ENCODE peak calls at places on chromosomes 11 and 22, in ten cellular contexts. One of them, this sample, is unnamed.

GRCh38 chr22:39181356-39181755 is 28.9 kb upstream of the CBX7 start:
- DNase-seq in NCI-H460: no peak
- DNase-seq in substantia nigra: no peak
- DNase-seq in A549: no peak
- DNase-seq in lower lobe of right lung: no peak
- DNase-seq in PC-3: no peak
- DNase-seq in T-helper 2 cell: no peak
- DNase-seq in cardiac muscle cell: no peak
- DNase-seq in stimulated activated CD4-positive, alpha-beta T cell treated with anti-CD3 and anti-CD28 coated beads, Interleukin-12 subunit alpha, Interleukin-12 subunit beta, amount 100 ng/mL, for 4 hours: no peak
- DNase-seq in epithelial cell of esophagus: no peak
- DNase-seq in this sample: no peak

GRCh38 chr11:27254744-27255446 is 108.1 kb downstream of the CCDC34 start:
- DNase-seq in NCI-H460: no peak
- DNase-seq in substantia nigra: no peak
- DNase-seq in A549: no peak
- DNase-seq in lower lobe of right lung: no peak
- DNase-seq in PC-3: no peak
- DNase-seq in T-helper 2 cell: no peak
- DNase-seq in cardiac muscle cell: peak
- DNase-seq in stimulated activated CD4-positive, alpha-beta T cell treated with anti-CD3 and anti-CD28 coated beads, Interleukin-12 subunit alpha, Interleukin-12 subunit beta, amount 100 ng/mL, for 4 hours: no peak
- DNase-seq in epithelial cell of esophagus: peak
- DNase-seq in this sample: no peak

GRCh38 chr11:122741613-122742012 is 86.1 kb downstream of the UBASH3B start:
- DNase-seq in NCI-H460: no peak
- DNase-seq in substantia nigra: no peak
- DNase-seq in A549: no peak
- DNase-seq in lower lobe of right lung: peak
- DNase-seq in PC-3: no peak
- DNase-seq in T-helper 2 cell: no peak
- DNase-seq in cardiac muscle cell: peak
- DNase-seq in stimulated activated CD4-positive, alpha-beta T cell treated with anti-CD3 and anti-CD28 coated beads, Interleukin-12 subunit alpha, Interleukin-12 subunit beta, amount 100 ng/mL, for 4 hours: no peak
- DNase-seq in epithelial cell of esophagus: no peak
- DNase-seq in this sample: no peak

GRCh38 chr11:61509058-61510029 is 795 bp downstream of the LRRC10B start:
- DNase-seq in NCI-H460: peak
- DNase-seq in substantia nigra: peak
- DNase-seq in A549: peak
- DNase-seq in lower lobe of right lung: peak
- DNase-seq in PC-3: peak
- DNase-seq in T-helper 2 cell: peak
- DNase-seq in cardiac muscle cell: peak
- DNase-seq in stimulated activated CD4-positive, alpha-beta T cell treated with anti-CD3 and anti-CD28 coated beads, Interleukin-12 subunit alpha, Interleukin-12 subunit beta, amount 100 ng/mL, for 4 hours: peak
- DNase-seq in epithelial cell of esophagus: peak
- DNase-seq in this sample: peak

GRCh38 chr22:33372875-33373274 is 314.7 kb upstream of the SYN3 start:
- DNase-seq in NCI-H460: no peak
- DNase-seq in substantia nigra: no peak
- DNase-seq in A549: no peak
- DNase-seq in lower lobe of right lung: no peak
- DNase-seq in PC-3: no peak
- DNase-seq in T-helper 2 cell: no peak
- DNase-seq in cardiac muscle cell: no peak
- DNase-seq in stimulated activated CD4-positive, alpha-beta T cell treated with anti-CD3 and anti-CD28 coated beads, Interleukin-12 subunit alpha, Interleukin-12 subunit beta, amount 100 ng/mL, for 4 hours: no peak
- DNase-seq in epithelial cell of esophagus: no peak
- DNase-seq in this sample: no peak

GRCh38 chr11:3775761-3776406 is 21.5 kb downstream of the NUP98 start:
- DNase-seq in NCI-H460: no peak
- DNase-seq in substantia nigra: no peak
- DNase-seq in A549: no peak
- DNase-seq in lower lobe of right lung: no peak
- DNase-seq in PC-3: no peak
- DNase-seq in T-helper 2 cell: no peak
- DNase-seq in cardiac muscle cell: peak
- DNase-seq in stimulated activated CD4-positive, alpha-beta T cell treated with anti-CD3 and anti-CD28 coated beads, Interleukin-12 subunit alpha, Interleukin-12 subunit beta, amount 100 ng/mL, for 4 hours: no peak
- DNase-seq in epithelial cell of esophagus: no peak
- DNase-seq in this sample: no peak

GRCh38 chr11:107397357-107397756 is 60.3 kb downstream of the CWF19L2 start:
- DNase-seq in NCI-H460: no peak
- DNase-seq in substantia nigra: no peak
- DNase-seq in A549: no peak
- DNase-seq in lower lobe of right lung: no peak
- DNase-seq in PC-3: peak
- DNase-seq in T-helper 2 cell: no peak
- DNase-seq in cardiac muscle cell: no peak
- DNase-seq in stimulated activated CD4-positive, alpha-beta T cell treated with anti-CD3 and anti-CD28 coated beads, Interleukin-12 subunit alpha, Interleukin-12 subunit beta, amount 100 ng/mL, for 4 hours: no peak
- DNase-seq in epithelial cell of esophagus: peak
- DNase-seq in this sample: no peak

GRCh38 chr11:29527391-29527936 is 489.4 kb downstream of the KCNA4 start:
- DNase-seq in NCI-H460: peak
- DNase-seq in substantia nigra: no peak
- DNase-seq in A549: peak
- DNase-seq in lower lobe of right lung: no peak
- DNase-seq in PC-3: peak
- DNase-seq in T-helper 2 cell: no peak
- DNase-seq in cardiac muscle cell: peak
- DNase-seq in stimulated activated CD4-positive, alpha-beta T cell treated with anti-CD3 and anti-CD28 coated beads, Interleukin-12 subunit alpha, Interleukin-12 subunit beta, amount 100 ng/mL, for 4 hours: no peak
- DNase-seq in epithelial cell of esophagus: peak
- DNase-seq in this sample: no peak

GRCh38 chr22:41274856-41275255 is 11.1 kb downstream of the RANGAP1 start:
- DNase-seq in NCI-H460: no peak
- DNase-seq in substantia nigra: peak
- DNase-seq in A549: no peak
- DNase-seq in lower lobe of right lung: no peak
- DNase-seq in PC-3: no peak
- DNase-seq in T-helper 2 cell: no peak
- DNase-seq in cardiac muscle cell: no peak
- DNase-seq in stimulated activated CD4-positive, alpha-beta T cell treated with anti-CD3 and anti-CD28 coated beads, Interleukin-12 subunit alpha, Interleukin-12 subunit beta, amount 100 ng/mL, for 4 hours: no peak
- DNase-seq in epithelial cell of esophagus: no peak
- DNase-seq in this sample: no peak

GRCh38 chr11:80937831-80938230 is 1497.0 kb upstream of the TENM4 start:
- DNase-seq in NCI-H460: no peak
- DNase-seq in substantia nigra: no peak
- DNase-seq in A549: no peak
- DNase-seq in lower lobe of right lung: no peak
- DNase-seq in PC-3: no peak
- DNase-seq in T-helper 2 cell: no peak
- DNase-seq in cardiac muscle cell: no peak
- DNase-seq in stimulated activated CD4-positive, alpha-beta T cell treated with anti-CD3 and anti-CD28 coated beads, Interleukin-12 subunit alpha, Interleukin-12 subunit beta, amount 100 ng/mL, for 4 hours: no peak
- DNase-seq in epithelial cell of esophagus: peak
- DNase-seq in this sample: no peak

GRCh38 chr11:93570759-93571413 is 27.7 kb upstream of the SMCO4 start:
- DNase-seq in NCI-H460: peak
- DNase-seq in substantia nigra: no peak
- DNase-seq in A549: peak
- DNase-seq in lower lobe of right lung: no peak
- DNase-seq in PC-3: peak
- DNase-seq in T-helper 2 cell: no peak
- DNase-seq in cardiac muscle cell: peak
- DNase-seq in stimulated activated CD4-positive, alpha-beta T cell treated with anti-CD3 and anti-CD28 coated beads, Interleukin-12 subunit alpha, Interleukin-12 subunit beta, amount 100 ng/mL, for 4 hours: no peak
- DNase-seq in epithelial cell of esophagus: peak
- DNase-seq in this sample: no peak

GRCh38 chr11:748007-748359 is 719 bp downstream of the TALDO1 start:
- DNase-seq in NCI-H460: no peak
- DNase-seq in substantia nigra: no peak
- DNase-seq in A549: no peak
- DNase-seq in lower lobe of right lung: peak
- DNase-seq in PC-3: no peak
- DNase-seq in T-helper 2 cell: no peak
- DNase-seq in cardiac muscle cell: peak
- DNase-seq in stimulated activated CD4-positive, alpha-beta T cell treated with anti-CD3 and anti-CD28 coated beads, Interleukin-12 subunit alpha, Interleukin-12 subunit beta, amount 100 ng/mL, for 4 hours: no peak
- DNase-seq in epithelial cell of esophagus: no peak
- DNase-seq in this sample: no peak